ENCODE peak calls at places on chromosomes 6 and 20, in ten cellular contexts. One of them, this sample, is unnamed.

GRCh38 chr20:51529758-51530157 is 12.8 kb downstream of the NFATC2 start:
- DNase-seq in nephron progenitor cell: no peak
- DNase-seq in ELR: peak; percentile 36
- DNase-seq in erythroblast: peak; percentile 6
- DNase-seq in activated CD4-positive, alpha-beta T cell treated with anti-CD3 and anti-CD28 coated beads, Interleukin-2, amount 10 ng/mL, durations not matched to agents 7 days and 5 days: peak; percentile 59
- DNase-seq in Daoy: no peak
- DNase-seq in neural crest cell: no peak
- DNase-seq in progenitor cell of endocrine pancreas: no peak
- DNase-seq in NCI-H345: no peak
- DNase-seq in H7: no peak
- DNase-seq in this sample: no peak

GRCh38 chr6:156283091-156283490 is 494.1 kb upstream of the ARID1B start:
- DNase-seq in nephron progenitor cell: no peak
- DNase-seq in ELR: no peak
- DNase-seq in erythroblast: no peak
- DNase-seq in activated CD4-positive, alpha-beta T cell treated with anti-CD3 and anti-CD28 coated beads, Interleukin-2, amount 10 ng/mL, durations not matched to agents 7 days and 5 days: no peak
- DNase-seq in Daoy: no peak
- DNase-seq in neural crest cell: no peak
- DNase-seq in progenitor cell of endocrine pancreas: no peak
- DNase-seq in NCI-H345: no peak
- DNase-seq in H7: no peak
- DNase-seq in this sample: no peak

GRCh38 chr6:125124250-125124777 is 29.3 kb upstream of the TPD52L1 start:
- DNase-seq in nephron progenitor cell: no peak
- DNase-seq in ELR: peak; percentile 32
- DNase-seq in erythroblast: no peak
- DNase-seq in activated CD4-positive, alpha-beta T cell treated with anti-CD3 and anti-CD28 coated beads, Interleukin-2, amount 10 ng/mL, durations not matched to agents 7 days and 5 days: no peak
- DNase-seq in Daoy: peak; percentile 78
- DNase-seq in neural crest cell: no peak
- DNase-seq in progenitor cell of endocrine pancreas: no peak
- DNase-seq in NCI-H345: no peak
- DNase-seq in H7: no peak
- DNase-seq in this sample: no peak

GRCh38 chr6:107458687-107459282 is 579 bp downstream of the PDSS2 start:
- DNase-seq in nephron progenitor cell: no peak
- DNase-seq in ELR: peak; percentile 42
- DNase-seq in erythroblast: no peak
- DNase-seq in activated CD4-positive, alpha-beta T cell treated with anti-CD3 and anti-CD28 coated beads, Interleukin-2, amount 10 ng/mL, durations not matched to agents 7 days and 5 days: no peak
- DNase-seq in Daoy: peak; percentile 33
- DNase-seq in neural crest cell: no peak
- DNase-seq in progenitor cell of endocrine pancreas: peak; percentile 25
- DNase-seq in NCI-H345: peak; percentile 40
- DNase-seq in H7: peak; percentile 58
- DNase-seq in this sample: peak; percentile 59

GRCh38 chr6:54419885-54420284 is 111.6 kb downstream of the TINAG start:
- DNase-seq in nephron progenitor cell: no peak
- DNase-seq in ELR: peak; percentile 93
- DNase-seq in erythroblast: no peak
- DNase-seq in activated CD4-positive, alpha-beta T cell treated with anti-CD3 and anti-CD28 coated beads, Interleukin-2, amount 10 ng/mL, durations not matched to agents 7 days and 5 days: no peak
- DNase-seq in Daoy: peak; percentile 23
- DNase-seq in neural crest cell: no peak
- DNase-seq in progenitor cell of endocrine pancreas: no peak
- DNase-seq in NCI-H345: no peak
- DNase-seq in H7: no peak
- DNase-seq in this sample: no peak

GRCh38 chr20:23641936-23642751 is 4.4 kb upstream of the CST3 start:
- DNase-seq in nephron progenitor cell: no peak
- DNase-seq in ELR: peak; percentile 81
- DNase-seq in erythroblast: no peak
- DNase-seq in activated CD4-positive, alpha-beta T cell treated with anti-CD3 and anti-CD28 coated beads, Interleukin-2, amount 10 ng/mL, durations not matched to agents 7 days and 5 days: no peak
- DNase-seq in Daoy: no peak
- DNase-seq in neural crest cell: no peak
- DNase-seq in progenitor cell of endocrine pancreas: no peak
- DNase-seq in NCI-H345: peak; percentile 14
- DNase-seq in H7: no peak
- DNase-seq in this sample: no peak

GRCh38 chr6:79801362-79801761 is 146.0 kb downstream of the ELOVL4 start:
- DNase-seq in nephron progenitor cell: no peak
- DNase-seq in ELR: no peak
- DNase-seq in erythroblast: no peak
- DNase-seq in activated CD4-positive, alpha-beta T cell treated with anti-CD3 and anti-CD28 coated beads, Interleukin-2, amount 10 ng/mL, durations not matched to agents 7 days and 5 days: no peak
- DNase-seq in Daoy: no peak
- DNase-seq in neural crest cell: no peak
- DNase-seq in progenitor cell of endocrine pancreas: no peak
- DNase-seq in NCI-H345: no peak
- DNase-seq in H7: no peak
- DNase-seq in this sample: no peak

GRCh38 chr6:30724906-30725667 is 4.9 kb downstream of the TUBB start:
- DNase-seq in nephron progenitor cell: no peak
- DNase-seq in ELR: peak; percentile 46
- DNase-seq in erythroblast: no peak
- DNase-seq in activated CD4-positive, alpha-beta T cell treated with anti-CD3 and anti-CD28 coated beads, Interleukin-2, amount 10 ng/mL, durations not matched to agents 7 days and 5 days: no peak
- DNase-seq in Daoy: no peak
- DNase-seq in neural crest cell: no peak
- DNase-seq in progenitor cell of endocrine pancreas: no peak
- DNase-seq in NCI-H345: no peak
- DNase-seq in H7: no peak
- DNase-seq in this sample: no peak

GRCh38 chr6:40473026-40473425 is 114.1 kb downstream of the LRFN2 start:
- DNase-seq in nephron progenitor cell: no peak
- DNase-seq in ELR: no peak
- DNase-seq in erythroblast: no peak
- DNase-seq in activated CD4-positive, alpha-beta T cell treated with anti-CD3 and anti-CD28 coated beads, Interleukin-2, amount 10 ng/mL, durations not matched to agents 7 days and 5 days: no peak
- DNase-seq in Daoy: no peak
- DNase-seq in neural crest cell: no peak
- DNase-seq in progenitor cell of endocrine pancreas: no peak
- DNase-seq in NCI-H345: peak; percentile 60
- DNase-seq in H7: no peak
- DNase-seq in this sample: no peak

GRCh38 chr6:157688960-157689599 is 134.0 kb upstream of the SNX9 start:
- DNase-seq in nephron progenitor cell: no peak
- DNase-seq in ELR: no peak
- DNase-seq in erythroblast: no peak
- DNase-seq in activated CD4-positive, alpha-beta T cell treated with anti-CD3 and anti-CD28 coated beads, Interleukin-2, amount 10 ng/mL, durations not matched to agents 7 days and 5 days: no peak
- DNase-seq in Daoy: peak; percentile 35
- DNase-seq in neural crest cell: no peak
- DNase-seq in progenitor cell of endocrine pancreas: no peak
- DNase-seq in NCI-H345: no peak
- DNase-seq in H7: peak; percentile 86
- DNase-seq in this sample: peak; percentile 14

GRCh38 chr6:11374036-11375010 is 141.9 kb upstream of the NEDD9 start:
- DNase-seq in nephron progenitor cell: no peak
- DNase-seq in ELR: no peak
- DNase-seq in erythroblast: no peak
- DNase-seq in activated CD4-positive, alpha-beta T cell treated with anti-CD3 and anti-CD28 coated beads, Interleukin-2, amount 10 ng/mL, durations not matched to agents 7 days and 5 days: no peak
- DNase-seq in Daoy: no peak
- DNase-seq in neural crest cell: no peak
- DNase-seq in progenitor cell of endocrine pancreas: no peak
- DNase-seq in NCI-H345: no peak
- DNase-seq in H7: no peak
- DNase-seq in this sample: no peak

GRCh38 chr20:47181056-47181862 is 175.2 kb downstream of the ZMYND8 start:
- DNase-seq in nephron progenitor cell: no peak
- DNase-seq in ELR: peak; percentile 89
- DNase-seq in erythroblast: peak; percentile 29
- DNase-seq in activated CD4-positive, alpha-beta T cell treated with anti-CD3 and anti-CD28 coated beads, Interleukin-2, amount 10 ng/mL, durations not matched to agents 7 days and 5 days: peak; percentile 29
- DNase-seq in Daoy: peak; percentile 77
- DNase-seq in neural crest cell: no peak
- DNase-seq in progenitor cell of endocrine pancreas: no peak
- DNase-seq in NCI-H345: no peak
- DNase-seq in H7: peak; percentile 64
- DNase-seq in this sample: no peak

GRCh38 chr6:10412165-10412947 is 2.5 kb downstream of the TFAP2A start:
- DNase-seq in nephron progenitor cell: peak; percentile 52
- DNase-seq in ELR: peak; percentile 95
- DNase-seq in erythroblast: no peak
- DNase-seq in activated CD4-positive, alpha-beta T cell treated with anti-CD3 and anti-CD28 coated beads, Interleukin-2, amount 10 ng/mL, durations not matched to agents 7 days and 5 days: peak; percentile 52
- DNase-seq in Daoy: peak; percentile 94
- DNase-seq in neural crest cell: no peak
- DNase-seq in progenitor cell of endocrine pancreas: no peak
- DNase-seq in NCI-H345: peak; percentile 73
- DNase-seq in H7: peak; percentile 94
- DNase-seq in this sample: peak; percentile 38

GRCh38 chr6:54244430-54244829 is 63.8 kb upstream of the TINAG start:
- DNase-seq in nephron progenitor cell: no peak
- DNase-seq in ELR: peak; percentile 58
- DNase-seq in erythroblast: peak; percentile 3
- DNase-seq in activated CD4-positive, alpha-beta T cell treated with anti-CD3 and anti-CD28 coated beads, Interleukin-2, amount 10 ng/mL, durations not matched to agents 7 days and 5 days: no peak
- DNase-seq in Daoy: peak; percentile 3
- DNase-seq in neural crest cell: no peak
- DNase-seq in progenitor cell of endocrine pancreas: no peak
- DNase-seq in NCI-H345: no peak
- DNase-seq in H7: no peak
- DNase-seq in this sample: no peak

GRCh38 chr6:151007069-151007468 is 141.6 kb downstream of the MTHFD1L start:
- DNase-seq in nephron progenitor cell: no peak
- DNase-seq in ELR: no peak
- DNase-seq in erythroblast: no peak
- DNase-seq in activated CD4-positive, alpha-beta T cell treated with anti-CD3 and anti-CD28 coated beads, Interleukin-2, amount 10 ng/mL, durations not matched to agents 7 days and 5 days: no peak
- DNase-seq in Daoy: no peak
- DNase-seq in neural crest cell: no peak
- DNase-seq in progenitor cell of endocrine pancreas: no peak
- DNase-seq in NCI-H345: no peak
- DNase-seq in H7: peak; percentile 31
- DNase-seq in this sample: no peak

GRCh38 chr6:21738180-21739094 is 144.9 kb downstream of the SOX4 start:
- DNase-seq in nephron progenitor cell: no peak
- DNase-seq in ELR: no peak
- DNase-seq in erythroblast: no peak
- DNase-seq in activated CD4-positive, alpha-beta T cell treated with anti-CD3 and anti-CD28 coated beads, Interleukin-2, amount 10 ng/mL, durations not matched to agents 7 days and 5 days: no peak
- DNase-seq in Daoy: peak; percentile 46
- DNase-seq in neural crest cell: no peak
- DNase-seq in progenitor cell of endocrine pancreas: no peak
- DNase-seq in NCI-H345: peak; percentile 81
- DNase-seq in H7: no peak
- DNase-seq in this sample: peak; percentile 62

GRCh38 chr6:52503853-52504777 is 72.7 kb downstream of the TRAM2 start:
- DNase-seq in nephron progenitor cell: no peak
- DNase-seq in ELR: peak; percentile 96
- DNase-seq in erythroblast: peak; percentile 95
- DNase-seq in activated CD4-positive, alpha-beta T cell treated with anti-CD3 and anti-CD28 coated beads, Interleukin-2, amount 10 ng/mL, durations not matched to agents 7 days and 5 days: no peak
- DNase-seq in Daoy: peak; percentile 99
- DNase-seq in neural crest cell: no peak
- DNase-seq in progenitor cell of endocrine pancreas: no peak
- DNase-seq in NCI-H345: peak; percentile 88
- DNase-seq in H7: no peak
- DNase-seq in this sample: peak; percentile 97

GRCh38 chr20:51021067-51022025 is 1.6 kb downstream of the KCNG1 start:
- DNase-seq in nephron progenitor cell: no peak
- DNase-seq in ELR: peak; percentile 63
- DNase-seq in erythroblast: no peak
- DNase-seq in activated CD4-positive, alpha-beta T cell treated with anti-CD3 and anti-CD28 coated beads, Interleukin-2, amount 10 ng/mL, durations not matched to agents 7 days and 5 days: no peak
- DNase-seq in Daoy: peak; percentile 32
- DNase-seq in neural crest cell: no peak
- DNase-seq in progenitor cell of endocrine pancreas: no peak
- DNase-seq in NCI-H345: no peak
- DNase-seq in H7: peak; percentile 72
- DNase-seq in this sample: no peak

GRCh38 chr6:116206231-116206903 is 47.5 kb downstream of the TSPYL4 start:
- DNase-seq in nephron progenitor cell: no peak
- DNase-seq in ELR: peak; percentile 74
- DNase-seq in erythroblast: no peak
- DNase-seq in activated CD4-positive, alpha-beta T cell treated with anti-CD3 and anti-CD28 coated beads, Interleukin-2, amount 10 ng/mL, durations not matched to agents 7 days and 5 days: no peak
- DNase-seq in Daoy: no peak
- DNase-seq in neural crest cell: no peak
- DNase-seq in progenitor cell of endocrine pancreas: no peak
- DNase-seq in NCI-H345: no peak
- DNase-seq in H7: no peak
- DNase-seq in this sample: no peak

GRCh38 chr6:125983246-125983945 is 2.9 kb upstream of the TRMT11 start:
- DNase-seq in nephron progenitor cell: no peak
- DNase-seq in ELR: peak; percentile 69
- DNase-seq in erythroblast: no peak
- DNase-seq in activated CD4-positive, alpha-beta T cell treated with anti-CD3 and anti-CD28 coated beads, Interleukin-2, amount 10 ng/mL, durations not matched to agents 7 days and 5 days: no peak
- DNase-seq in Daoy: peak; percentile 53
- DNase-seq in neural crest cell: no peak
- DNase-seq in progenitor cell of endocrine pancreas: no peak
- DNase-seq in NCI-H345: no peak
- DNase-seq in H7: no peak
- DNase-seq in this sample: no peak

GRCh38 chr6:133184798-133185380 is 56.3 kb upstream of the EYA4 start:
- DNase-seq in nephron progenitor cell: no peak
- DNase-seq in ELR: peak; percentile 56
- DNase-seq in erythroblast: peak; percentile 21
- DNase-seq in activated CD4-positive, alpha-beta T cell treated with anti-CD3 and anti-CD28 coated beads, Interleukin-2, amount 10 ng/mL, durations not matched to agents 7 days and 5 days: no peak
- DNase-seq in Daoy: peak; percentile 28
- DNase-seq in neural crest cell: no peak
- DNase-seq in progenitor cell of endocrine pancreas: no peak
- DNase-seq in NCI-H345: no peak
- DNase-seq in H7: no peak
- DNase-seq in this sample: peak; percentile 22

GRCh38 chr6:134577998-134578397 is 260.1 kb upstream of the SGK1 start:
- DNase-seq in nephron progenitor cell: no peak
- DNase-seq in ELR: peak; percentile 60
- DNase-seq in erythroblast: no peak
- DNase-seq in activated CD4-positive, alpha-beta T cell treated with anti-CD3 and anti-CD28 coated beads, Interleukin-2, amount 10 ng/mL, durations not matched to agents 7 days and 5 days: no peak
- DNase-seq in Daoy: peak; percentile 7
- DNase-seq in neural crest cell: no peak
- DNase-seq in progenitor cell of endocrine pancreas: no peak
- DNase-seq in NCI-H345: no peak
- DNase-seq in H7: no peak
- DNase-seq in this sample: no peak

GRCh38 chr20:61764471-61765020 is 301.1 kb downstream of the TAF4 start:
- DNase-seq in nephron progenitor cell: no peak
- DNase-seq in ELR: no peak
- DNase-seq in erythroblast: no peak
- DNase-seq in activated CD4-positive, alpha-beta T cell treated with anti-CD3 and anti-CD28 coated beads, Interleukin-2, amount 10 ng/mL, durations not matched to agents 7 days and 5 days: no peak
- DNase-seq in Daoy: no peak
- DNase-seq in neural crest cell: no peak
- DNase-seq in progenitor cell of endocrine pancreas: no peak
- DNase-seq in NCI-H345: no peak
- DNase-seq in H7: no peak
- DNase-seq in this sample: no peak

GRCh38 chr6:134063966-134064445 is 11.6 kb upstream of the SLC2A12 start:
- DNase-seq in nephron progenitor cell: peak; percentile 52
- DNase-seq in ELR: peak; percentile 76
- DNase-seq in erythroblast: peak; percentile 68
- DNase-seq in activated CD4-positive, alpha-beta T cell treated with anti-CD3 and anti-CD28 coated beads, Interleukin-2, amount 10 ng/mL, durations not matched to agents 7 days and 5 days: peak; percentile 70
- DNase-seq in Daoy: peak; percentile 53
- DNase-seq in neural crest cell: peak; percentile 52
- DNase-seq in progenitor cell of endocrine pancreas: peak; percentile 28
- DNase-seq in NCI-H345: peak; percentile 83
- DNase-seq in H7: peak; percentile 66
- DNase-seq in this sample: peak; percentile 87

GRCh38 chr20:39090881-39091280 is 128.7 kb downstream of the DHX35 start:
- DNase-seq in nephron progenitor cell: no peak
- DNase-seq in ELR: no peak
- DNase-seq in erythroblast: no peak
- DNase-seq in activated CD4-positive, alpha-beta T cell treated with anti-CD3 and anti-CD28 coated beads, Interleukin-2, amount 10 ng/mL, durations not matched to agents 7 days and 5 days: no peak
- DNase-seq in Daoy: no peak
- DNase-seq in neural crest cell: no peak
- DNase-seq in progenitor cell of endocrine pancreas: no peak
- DNase-seq in NCI-H345: peak; percentile 43
- DNase-seq in H7: no peak
- DNase-seq in this sample: peak; percentile 8

GRCh38 chr6:45959534-45960195 is 56.0 kb downstream of the CLIC5 start:
- DNase-seq in nephron progenitor cell: no peak
- DNase-seq in ELR: peak; percentile 28
- DNase-seq in erythroblast: no peak
- DNase-seq in activated CD4-positive, alpha-beta T cell treated with anti-CD3 and anti-CD28 coated beads, Interleukin-2, amount 10 ng/mL, durations not matched to agents 7 days and 5 days: no peak
- DNase-seq in Daoy: peak; percentile 53
- DNase-seq in neural crest cell: no peak
- DNase-seq in progenitor cell of endocrine pancreas: no peak
- DNase-seq in NCI-H345: peak; percentile 84
- DNase-seq in H7: no peak
- DNase-seq in this sample: peak; percentile 77

GRCh38 chr20:19952392-19952791 is 64.8 kb upstream of the NAA20 start:
- DNase-seq in nephron progenitor cell: no peak
- DNase-seq in ELR: peak; percentile 33
- DNase-seq in erythroblast: no peak
- DNase-seq in activated CD4-positive, alpha-beta T cell treated with anti-CD3 and anti-CD28 coated beads, Interleukin-2, amount 10 ng/mL, durations not matched to agents 7 days and 5 days: no peak
- DNase-seq in Daoy: peak; percentile 32
- DNase-seq in neural crest cell: no peak
- DNase-seq in progenitor cell of endocrine pancreas: no peak
- DNase-seq in NCI-H345: no peak
- DNase-seq in H7: no peak
- DNase-seq in this sample: no peak

GRCh38 chr6:166348305-166348949 is 6.1 kb upstream of the SFT2D1 start:
- DNase-seq in nephron progenitor cell: no peak
- DNase-seq in ELR: no peak
- DNase-seq in erythroblast: no peak
- DNase-seq in activated CD4-positive, alpha-beta T cell treated with anti-CD3 and anti-CD28 coated beads, Interleukin-2, amount 10 ng/mL, durations not matched to agents 7 days and 5 days: no peak
- DNase-seq in Daoy: no peak
- DNase-seq in neural crest cell: no peak
- DNase-seq in progenitor cell of endocrine pancreas: no peak
- DNase-seq in NCI-H345: no peak
- DNase-seq in H7: no peak
- DNase-seq in this sample: no peak